ENCODE peak calls at places on chromosomes 7 and 10, in seven cellular contexts. V is stomach, I is cardiac fibroblast, J is GM12865, D is esophagus squamous epithelium, P is endothelial cell, H is mammary epithelial cell. A is an unnamed sample.

GRCh38 chr7:2011266-2012043 is 221.3 kb downstream of the MAD1L1 start:
- DNase-seq in V (no peak), I (no peak), J (no peak), D (no peak), P (no peak), H (no peak), A (no peak)

GRCh38 chr7:99078416-99078815 is 65.5 kb downstream of the SMURF1 start:
- DNase-seq in V (no peak), I (no peak), J (no peak), D (no peak), P (no peak), H (no peak), A (no peak)

GRCh38 chr10:42933454-42934340 is 143.2 kb upstream of the RET start:
- DNase-seq in V (peak), I (peak), J (no peak), D (no peak), P (peak), H (no peak), A (peak)

GRCh38 chr7:30524545-30524944 is 19.9 kb upstream of the GGCT start:
- DNase-seq in V (no peak), I (no peak), J (no peak), D (no peak), P (no peak), H (no peak), A (no peak)

GRCh38 chr10:47026301-47027107 is 115.3 kb downstream of the PTPN20 start:
- DNase-seq in V (peak), I (no peak), J (no peak), D (no peak), P (peak), H (no peak), A (no peak)

GRCh38 chr10:106555599-106555998 is 608.9 kb downstream of the SORCS1 start:
- DNase-seq in V (no peak), I (no peak), J (no peak), D (no peak), P (no peak), H (no peak), A (no peak)

GRCh38 chr7:154304740-154305679 is 252.8 kb downstream of the DPP6 start:
- DNase-seq in V (no peak), I (no peak), J (no peak), D (no peak), P (peak), H (no peak), A (peak)

GRCh38 chr10:86969421-86970041 is 1.2 kb downstream of the ADIRF start:
- DNase-seq in V (peak), I (peak), J (no peak), D (no peak), P (no peak), H (peak), A (no peak)

GRCh38 chr7:18426564-18427226 is 68.9 kb upstream of the HDAC9 start:
- DNase-seq in V (no peak), I (peak), J (no peak), D (no peak), P (no peak), H (peak), A (no peak)

GRCh38 chr10:34862892-34863291 is 47.8 kb upstream of the PARD3 start:
- DNase-seq in V (peak), I (no peak), J (no peak), D (no peak), P (no peak), H (no peak), A (no peak)

GRCh38 chr7:123041085-123041484 is 45.6 kb upstream of the TAS2R16 start:
- DNase-seq in V (no peak), I (peak), J (no peak), D (no peak), P (no peak), H (no peak), A (no peak)

GRCh38 chr10:129690248-129691070 is 223.4 kb downstream of the MGMT start:
- DNase-seq in V (no peak), I (no peak), J (no peak), D (no peak), P (no peak), H (peak), A (no peak)

GRCh38 chr7:99102809-99103690 is 40.9 kb downstream of the SMURF1 start:
- DNase-seq in V (no peak), I (peak), J (peak), D (no peak), P (no peak), H (peak), A (no peak)

GRCh38 chr7:118053353-118053752 is 130.6 kb upstream of the LSM8 start:
- DNase-seq in V (no peak), I (no peak), J (no peak), D (no peak), P (no peak), H (peak), A (no peak)

DNA sequence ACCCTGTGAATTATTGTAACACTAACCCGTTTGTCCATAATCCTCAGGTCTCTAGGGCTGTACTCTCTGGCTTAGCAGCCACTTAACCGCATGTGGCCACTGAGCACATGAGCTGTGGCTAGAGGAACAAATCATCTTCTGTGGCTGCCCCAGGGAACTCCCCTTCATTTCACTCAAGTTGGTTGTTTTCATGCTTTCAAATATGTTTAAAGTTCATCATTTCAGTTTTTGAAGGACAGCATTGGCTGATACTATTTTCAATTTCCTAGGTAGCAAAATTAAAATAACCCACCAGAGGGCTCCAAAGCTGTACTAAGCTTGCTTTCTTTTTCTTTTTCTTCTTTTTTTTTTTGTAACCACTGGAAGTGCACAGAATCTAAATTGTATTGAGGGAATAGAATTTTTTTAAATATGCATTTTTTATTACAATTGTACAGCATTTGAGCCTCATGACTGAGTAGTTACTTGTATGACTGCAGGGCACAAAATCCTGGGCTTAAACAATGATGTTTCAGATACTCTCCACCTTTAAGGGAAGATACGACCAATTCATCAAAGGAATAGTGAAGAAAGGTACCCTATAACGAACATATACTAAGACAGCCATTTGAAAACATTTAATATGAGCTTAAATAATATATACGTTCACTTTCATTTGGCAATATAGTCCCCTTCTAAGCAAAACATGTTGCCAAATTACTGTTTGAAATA is 38.6 kb downstream of the MRC1 start:
- DNase-seq in V (no peak), I (peak), J (no peak), D (no peak), P (no peak), H (no peak), A (no peak)
- TF ChIP-seq CTCF in V (peak), I (peak), J (no peak), D (no peak), P (peak), H (peak), A (peak)

GRCh38 chr7:105524840-105525239 is 2.8 kb upstream of the PUS7 start:
- DNase-seq in V (no peak), I (no peak), J (no peak), D (no peak), P (no peak), H (no peak), A (no peak)

GRCh38 chr7:105521731-105522458 is at the start of gene PUS7:
- DNase-seq in V (peak), I (peak), J (peak), D (peak), P (peak), H (peak), A (peak)

GRCh38 chr7:105519353-105519752 is 2.7 kb downstream of the PUS7 start:
- DNase-seq in V (no peak), I (peak), J (no peak), D (no peak), P (no peak), H (no peak), A (no peak)

GRCh38 chr7:105521027-105521730 is 892 bp downstream of the PUS7 start:
- DNase-seq in V (peak), I (peak), J (peak), D (no peak), P (peak), H (peak), A (peak)
- TF ChIP-seq CTCF in V (no peak), I (no peak), J (no peak), D (no peak), P (no peak), H (no peak), A (no peak)

GRCh38 chr7:79093421-79093820 is 360.0 kb downstream of the MAGI2 start:
- DNase-seq in V (no peak), I (no peak), J (no peak), D (no peak), P (no peak), H (no peak), A (no peak)
- TF ChIP-seq CTCF in V (no peak), I (no peak), J (no peak), D (no peak), P (no peak), H (no peak), A (no peak)

DNA sequence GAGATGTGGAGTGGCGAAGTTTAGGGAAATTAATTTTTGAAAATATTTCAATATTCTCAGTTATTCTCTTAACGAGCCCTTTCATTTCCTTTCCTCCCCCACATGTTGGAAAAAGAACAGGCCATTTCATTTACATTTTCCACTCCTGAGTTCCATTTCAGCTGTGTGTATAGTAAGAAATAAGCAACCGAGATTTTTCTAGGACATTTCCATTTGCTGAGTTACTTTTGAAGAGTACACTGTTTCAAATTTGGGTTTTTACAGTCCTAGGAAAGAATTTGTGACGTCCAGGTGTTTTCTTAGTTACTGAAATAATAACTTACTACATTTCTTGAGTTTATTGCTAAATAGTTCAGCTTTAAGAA is 1.2 kb downstream of the SEPTIN7 start:
- DNase-seq in V (no peak), I (no peak), J (no peak), D (no peak), P (no peak), H (no peak), A (no peak)
- TF ChIP-seq CTCF in V (no peak), I (no peak), J (no peak), D (no peak), P (no peak), H (no peak), A (no peak)